ENCODE peak calls at places on chromosomes 12 and 14, in ten cellular contexts. A, K, H, J, L, W, Y, I, B and X are unnamed samples.

GRCh38 chr12:109680521-109681030 is 33.0 kb upstream of the FAM222A start:
- DNase-seq in A (no peak), W (no peak), I (no peak), K (no peak), B (no peak), L (no peak), H (peak), Y (no peak), J (no peak), X (no peak)

GRCh38 chr12:68924546-68924945 is 8.4 kb downstream of the CPM start:
- DNase-seq in H (peak), W (no peak), B (no peak), K (no peak), Y (no peak), I (no peak), A (no peak), L (no peak), J (no peak), X (no peak)

GRCh38 chr14:95314609-95315008 is 5.1 kb downstream of the CLMN start:
- DNase-seq in Y (no peak), J (peak), A (peak), B (peak), W (no peak), L (peak), K (peak), I (no peak), H (peak), X (peak)

GRCh38 chr14:91911474-91912032 is 35.9 kb downstream of the FBLN5 start:
- DNase-seq in J (no peak), K (peak), A (peak), B (peak), H (peak), I (no peak), L (peak), Y (no peak), W (peak), X (peak)

GRCh38 chr12:52230364-52231281 is 2.4 kb upstream of the KRT7 start:
- DNase-seq in H (peak), J (peak), A (no peak), B (peak), L (no peak), I (no peak), K (peak), W (no peak), Y (no peak), X (peak)

GRCh38 chr12:62259311-62259992 is 752 bp upstream of the USP15 start:
- DNase-seq in I (no peak), B (no peak), Y (no peak), A (peak), J (no peak), W (peak), H (peak), L (peak), K (peak), X (no peak)

GRCh38 chr14:22070119-22070982 is 396.7 kb upstream of the OR4E1 start:
- DNase-seq in H (no peak), K (peak), L (no peak), B (peak), A (peak), Y (no peak), I (no peak), J (peak), W (peak), X (no peak)

GRCh38 chr14:61608245-61609142 is 86.8 kb upstream of the HIF1A start:
- DNase-seq in B (peak), Y (no peak), K (no peak), W (no peak), H (peak), J (no peak), A (no peak), I (no peak), L (no peak), X (peak)

GRCh38 chr12:103948746-103949406 is 16.8 kb upstream of the TDG start:
- DNase-seq in H (no peak), L (no peak), Y (no peak), B (no peak), W (no peak), I (no peak), J (no peak), K (no peak), A (no peak), X (no peak)

GRCh38 chr12:27498761-27499160 is 25.2 kb upstream of the PPFIBP1 start:
- DNase-seq in Y (no peak), I (no peak), J (no peak), W (no peak), A (peak), K (no peak), L (no peak), H (no peak), B (peak), X (peak)

GRCh38 chr12:12936983-12937491 is 14.9 kb downstream of the GPRC5D start:
- DNase-seq in A (no peak), Y (no peak), B (no peak), W (no peak), J (no peak), I (no peak), L (no peak), K (no peak), H (no peak), X (no peak)

GRCh38 chr14:80978403-80978802 is 23.0 kb downstream of the TSHR start:
- DNase-seq in W (peak), I (no peak), B (no peak), Y (no peak), L (no peak), J (no peak), A (no peak), K (no peak), H (no peak), X (no peak)

GRCh38 chr14:71248204-71248603 is 340.9 kb downstream of the PCNX1 start:
- DNase-seq in A (no peak), B (peak), K (no peak), H (peak), L (no peak), J (no peak), W (no peak), Y (no peak), I (no peak), X (peak)

GRCh38 chr12:77720258-77720657 is 110.4 kb upstream of the NAV3 start:
- DNase-seq in W (no peak), Y (no peak), H (no peak), K (no peak), B (peak), J (no peak), A (no peak), I (no peak), L (no peak), X (no peak)

GRCh38 chr12:79367016-79367575 is 323.7 kb downstream of the PAWR start:
- DNase-seq in Y (no peak), K (peak), B (no peak), W (no peak), H (peak), I (no peak), J (no peak), A (no peak), L (no peak), X (no peak)

GRCh38 chr14:69013943-69014782 is 35.1 kb upstream of the ACTN1 start:
- DNase-seq in I (no peak), H (peak), K (peak), A (peak), W (no peak), L (no peak), J (peak), Y (no peak), B (peak), X (peak)

GRCh38 chr14:93105362-93105761 is 10.4 kb downstream of the ITPK1 start:
- DNase-seq in J (peak), K (peak), L (no peak), A (peak), I (peak), H (peak), B (peak), Y (peak), W (no peak), X (peak)

GRCh38 chr14:88245321-88245720 is 77.7 kb downstream of the KCNK10 start:
- DNase-seq in A (no peak), J (no peak), I (no peak), B (peak), K (no peak), L (no peak), H (peak), W (no peak), Y (no peak), X (no peak)

GRCh38 chr12:91511795-91512420 is 329.3 kb upstream of the DCN start:
- DNase-seq in I (no peak), Y (no peak), W (no peak), B (no peak), H (no peak), L (no peak), A (no peak), K (no peak), J (no peak), X (no peak)

GRCh38 chr14:65249471-65250161 is 147.3 kb upstream of the MAX start:
- DNase-seq in H (no peak), I (no peak), K (no peak), W (no peak), A (no peak), B (no peak), Y (no peak), J (no peak), L (no peak), X (peak)

GRCh38 chr14:22570132-22570949 is 18.7 kb downstream of the DAD1 start:
- DNase-seq in H (peak), Y (no peak), B (peak), A (peak), I (peak), J (no peak), K (peak), L (peak), W (peak), X (peak)

GRCh38 chr12:53222170-53223005 is 9.6 kb downstream of the RARG start:
- DNase-seq in L (no peak), H (no peak), Y (no peak), J (peak), A (no peak), B (peak), W (no peak), K (no peak), I (no peak), X (peak)

GRCh38 chr14:100547633-100548294 is 39.5 kb downstream of the BEGAIN start:
- DNase-seq in L (no peak), Y (no peak), W (peak), A (peak), H (peak), K (peak), I (no peak), J (peak), B (no peak), X (peak)

GRCh38 chr12:103442822-103443221 is 52.9 kb downstream of the C12orf42 start:
- DNase-seq in Y (no peak), W (no peak), J (no peak), K (no peak), L (no peak), B (no peak), H (no peak), A (no peak), I (no peak), X (no peak)

GRCh38 chr12:851913-852312 is 97.6 kb downstream of the RAD52 start:
- DNase-seq in W (no peak), K (peak), B (peak), I (peak), L (peak), H (peak), J (no peak), A (peak), Y (no peak), X (peak)

GRCh38 chr12:49583361-49584094 is 15.6 kb upstream of the MCRS1 start:
- DNase-seq in W (no peak), I (no peak), A (no peak), H (no peak), J (no peak), L (no peak), B (peak), K (no peak), Y (no peak), X (peak)

GRCh38 chr14:103199141-103199540 is 75.9 kb downstream of the TNFAIP2 start:
- DNase-seq in B (peak), K (no peak), W (no peak), J (no peak), I (no peak), A (no peak), H (no peak), L (no peak), Y (no peak), X (peak)

GRCh38 chr14:103858063-103858820 is 10.9 kb upstream of the PPP1R13B start:
- DNase-seq in W (no peak), Y (no peak), B (no peak), L (no peak), I (no peak), A (no peak), K (no peak), H (no peak), J (peak), X (no peak)

GRCh38 chr14:101444116-101444515 is 117.2 kb upstream of the DIO3 start:
- DNase-seq in K (peak), L (peak), J (no peak), H (peak), Y (peak), I (no peak), B (peak), A (peak), W (no peak), X (peak)

GRCh38 chr12:79690156-79690605 is 583 bp downstream of the PAWR start:
- DNase-seq in B (no peak), A (no peak), I (no peak), Y (no peak), W (no peak), L (no peak), K (no peak), H (peak), J (peak), X (peak)

GRCh38 chr12:75982974-75983660 is 48.5 kb downstream of the PHLDA1 start:
- DNase-seq in A (no peak), L (no peak), I (no peak), Y (no peak), J (no peak), K (no peak), H (no peak), B (no peak), W (no peak), X (no peak)

GRCh38 chr14:29536886-29537511 is 390.6 kb downstream of the PRKD1 start:
- DNase-seq in B (peak), K (peak), L (no peak), H (peak), W (no peak), I (peak), A (peak), Y (no peak), J (no peak), X (peak)

GRCh38 chr12:130743606-130744005 is 27.5 kb upstream of the RIMBP2 start:
- DNase-seq in L (no peak), J (no peak), B (no peak), K (no peak), H (no peak), Y (no peak), A (no peak), I (no peak), W (no peak), X (no peak)

GRCh38 chr12:53205747-53206146 is 1.3 kb downstream of the ITGB7 start:
- DNase-seq in A (peak), J (no peak), W (no peak), L (no peak), I (peak), B (peak), H (peak), K (peak), Y (no peak), X (peak)

GRCh38 chr12:28535216-28535615 is 345.0 kb downstream of the CCDC91 start:
- DNase-seq in Y (no peak), A (no peak), B (peak), W (no peak), I (no peak), L (no peak), J (no peak), K (peak), H (peak), X (peak)

GRCh38 chr12:64669270-64669842 is 59.1 kb downstream of the RASSF3 start:
- DNase-seq in B (no peak), W (peak), J (peak), A (peak), K (peak), L (no peak), Y (no peak), H (peak), I (no peak), X (peak)

GRCh38 chr12:52280796-52281560 is 6.5 kb downstream of the KRT86 start:
- DNase-seq in Y (peak), L (peak), A (no peak), B (peak), K (peak), W (no peak), J (peak), H (peak), I (peak), X (peak)

GRCh38 chr14:88430976-88431375 is 45.5 kb downstream of the SPATA7 start:
- DNase-seq in L (no peak), W (no peak), I (no peak), J (no peak), B (no peak), K (no peak), Y (no peak), H (no peak), A (peak), X (no peak)

GRCh38 chr12:81257952-81258551 is 180.2 kb downstream of the ACSS3 start:
- DNase-seq in L (no peak), A (peak), H (peak), W (no peak), I (peak), K (peak), Y (peak), B (peak), J (no peak), X (peak)

DNA sequence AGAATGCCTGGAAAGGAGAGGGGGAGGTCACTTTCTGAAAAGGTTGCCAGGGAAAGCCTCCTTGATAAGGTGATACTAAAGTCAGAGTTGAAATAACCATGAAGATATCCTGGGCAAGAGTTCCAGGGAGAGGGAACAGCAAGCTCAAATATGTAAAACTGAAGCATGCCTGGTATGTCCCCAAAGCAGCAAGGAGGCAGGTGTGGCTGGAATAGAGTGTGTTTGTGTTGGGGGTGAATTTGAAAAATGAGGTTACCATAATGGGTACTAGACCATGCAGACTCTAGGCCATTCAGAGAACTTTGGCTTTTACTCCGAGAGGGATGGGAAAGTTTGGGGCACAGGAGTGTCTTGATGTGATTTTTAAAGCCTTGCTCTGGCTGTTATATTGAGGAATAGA is 66.7 kb upstream of the PTCSC3 start:
- DNase-seq in A (no peak), J (no peak), H (no peak), B (no peak), K (no peak), L (no peak), Y (no peak), I (no peak), W (no peak), X (no peak)
- H3K4me3 ChIP-seq in A (no peak), J (no peak), H (no peak), B (no peak), K (no peak), L (no peak), Y (no peak), I (no peak), W (no peak), X (no peak)

DNA sequence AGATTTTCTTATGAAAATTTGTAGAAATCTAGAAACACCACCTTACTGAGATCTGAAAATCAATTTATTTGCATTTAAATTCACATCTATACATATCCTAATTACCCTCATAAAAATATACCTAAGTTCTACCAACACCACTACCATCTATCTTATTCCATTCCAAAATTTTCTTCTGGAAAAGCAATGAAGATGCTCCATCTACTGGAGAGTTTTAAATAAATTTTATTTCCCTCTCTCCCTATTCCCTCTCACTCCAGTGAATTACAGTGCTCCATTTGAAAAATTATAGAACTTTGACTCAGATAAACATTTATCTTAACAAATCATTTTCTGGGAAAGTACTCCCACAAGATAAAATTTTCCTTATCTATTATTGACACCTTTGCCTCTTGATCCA is 2.3 kb upstream of the C14orf39 start:
- DNase-seq in I (no peak), B (no peak), H (peak), K (peak), W (no peak), Y (no peak), L (no peak), J (no peak), A (no peak), X (no peak)
- TF ChIP-seq CTCF in I (no peak), B (peak), H (peak), K (peak), W (no peak), Y (no peak), L (peak), J (no peak), A (no peak), X (no peak)

DNA sequence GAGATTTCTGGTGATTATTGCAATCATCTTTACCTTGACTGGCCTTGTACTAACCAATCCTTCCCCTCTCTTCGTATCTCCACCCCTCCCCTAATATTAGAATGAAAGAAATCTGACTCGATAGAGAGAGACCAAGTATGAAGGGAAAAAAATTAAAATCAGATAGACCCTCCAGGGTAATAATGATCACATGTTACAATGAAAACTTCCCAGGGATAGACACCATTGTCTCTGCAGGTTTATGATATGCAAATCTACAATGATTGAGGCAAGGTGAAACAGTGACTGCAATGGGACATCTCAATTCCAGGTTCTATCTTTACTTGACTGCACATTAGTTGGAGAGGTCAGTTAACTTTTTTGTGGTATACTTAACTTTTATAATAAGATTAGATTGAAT is 1.5 kb upstream of the NFKBIA start:
- DNase-seq in K (no peak), I (no peak), H (no peak), Y (no peak), W (no peak), A (no peak), B (no peak), J (no peak), L (no peak), X (no peak)
- H3K4me3 ChIP-seq in K (no peak), I (no peak), H (no peak), Y (no peak), W (no peak), A (no peak), B (no peak), J (peak), L (no peak), X (no peak)

GRCh38 chr14:35949933-35950332 is 123.8 kb downstream of the BRMS1L start:
- DNase-seq in W (no peak), K (no peak), L (no peak), A (no peak), Y (no peak), J (no peak), B (no peak), I (no peak), H (peak), X (no peak)

GRCh38 chr14:35940291-35940690 is 114.2 kb downstream of the BRMS1L start:
- DNase-seq in B (no peak), W (peak), L (no peak), Y (no peak), H (no peak), I (no peak), J (no peak), A (no peak), K (no peak), X (no peak)

GRCh38 chr14:35944847-35945246 is 118.7 kb downstream of the BRMS1L start:
- DNase-seq in I (no peak), A (peak), Y (no peak), J (no peak), B (no peak), L (peak), K (peak), H (peak), W (peak), X (no peak)
- TF ChIP-seq CTCF in I (no peak), A (no peak), Y (peak), J (no peak), B (no peak), L (peak), K (peak), H (peak), W (peak), X (no peak)

DNA sequence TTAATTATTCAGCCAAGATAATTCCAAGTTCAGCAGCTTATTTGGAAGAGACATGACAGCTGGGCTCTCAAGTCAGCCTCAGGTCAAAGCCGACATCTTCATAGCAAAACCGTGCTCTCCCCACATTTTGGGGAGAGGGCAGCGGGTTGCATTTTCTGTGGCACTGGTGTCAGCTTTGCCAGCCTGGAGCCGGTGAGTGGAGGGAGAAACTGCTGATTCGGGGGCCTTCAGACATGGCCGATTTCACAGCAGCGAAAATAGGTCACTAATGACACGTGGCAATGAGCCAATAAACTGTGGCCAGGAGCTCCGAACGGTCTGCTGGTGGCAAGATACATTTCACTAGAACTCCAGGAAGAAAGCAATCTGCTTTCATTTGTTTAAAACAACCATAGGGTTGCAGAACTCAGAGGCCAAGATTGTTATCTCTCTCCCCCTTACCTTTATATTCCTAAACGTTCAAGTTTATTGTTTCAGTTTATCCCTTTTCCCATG is 173.2 kb downstream of the CAND1 start:
- DNase-seq in Y (no peak), B (no peak), I (no peak), J (no peak), L (no peak), H (no peak), A (no peak), K (no peak), W (no peak), X (no peak)
- H3K4me3 ChIP-seq in Y (no peak), B (no peak), I (no peak), J (no peak), L (no peak), H (no peak), A (no peak), K (no peak), W (no peak), X (no peak)